ENCODE peak calls at places on chromosomes 1 and 21, in eight cellular contexts. T is keratinocyte; X is gastrocnemius medialis; A is effector memory CD4-positive, alpha-beta T cell; S is right cardiac atrium; B is tibial nerve; F is psoas muscle; N is left lung. C is an unnamed sample. For H3K4me1, the result is how much of the 10 kb centered on the place peaks cover.

GRCh38 chr21:21102874-21103273 is 104.7 kb downstream of the NCAM2 start:
- DNase-seq in T (no peak), X (no peak), A (no peak), S (no peak), B (no peak), F (no peak), N (no peak), C (no peak)

GRCh38 chr1:67969446-67969845 is 81.0 kb downstream of the DIRAS3 start:
- DNase-seq in T (no peak), X (no peak), A (no peak), S (no peak), B (no peak), F (no peak), N (no peak), C (no peak)

GRCh38 chr1:113792986-113793385 is 19.3 kb downstream of the RSBN1 start:
- DNase-seq in T (no peak), X (no peak), A (no peak), S (no peak), B (no peak), F (no peak), N (no peak), C (no peak)

GRCh38 chr1:219876798-219877209 is 51.6 kb downstream of the SLC30A10 start:
- DNase-seq in T (no peak), X (no peak), A (no peak), S (no peak), B (no peak), F (no peak), N (no peak), C (no peak)

GRCh38 chr1:193318347-193318746 is 131.9 kb upstream of the B3GALT2 start:
- DNase-seq in T (no peak), X (no peak), A (no peak), S (no peak), B (no peak), F (no peak), N (no peak), C (no peak)

GRCh38 chr1:200808846-200809245 is 63.9 kb upstream of the GPR25 start:
- DNase-seq in T (no peak), X (no peak), A (no peak), S (no peak), B (no peak), F (no peak), N (no peak), C (no peak)

GRCh38 chr1:107139833-107140702 is 771 bp upstream of the NTNG1 start:
- DNase-seq in T (no peak), X (no peak), A (no peak), S (peak), B (no peak), F (peak), N (peak), C (peak)

GRCh38 chr21:45570826-45571601 is 28.8 kb upstream of the SLC19A1 start:
- DNase-seq in T (no peak), X (no peak), A (no peak), S (no peak), B (no peak), F (no peak), N (no peak), C (peak)

GRCh38 chr1:47875831-47876586 is 121.2 kb downstream of the TRABD2B start:
- DNase-seq in T (no peak), X (no peak), A (no peak), S (no peak), B (no peak), F (no peak), N (peak), C (no peak)

GRCh38 chr1:185696419-185697150 is 37.6 kb upstream of the HMCN1 start:
- DNase-seq in T (no peak), X (no peak), A (no peak), S (no peak), B (no peak), F (no peak), N (no peak), C (no peak)

GRCh38 chr1:3590951-3591865 is 20.1 kb downstream of the MEGF6 start:
- DNase-seq in T (no peak), X (no peak), A (no peak), S (no peak), B (no peak), F (no peak), N (no peak), C (no peak)

GRCh38 chr1:55716610-55717009 is 501.4 kb upstream of the USP24 start:
- DNase-seq in T (no peak), X (no peak), A (no peak), S (no peak), B (no peak), F (no peak), N (no peak), C (no peak)

GRCh38 chr1:16172232-16172830 is 16.5 kb upstream of the EPHA2 start:
- DNase-seq in T (no peak), X (no peak), A (no peak), S (no peak), B (no peak), F (no peak), N (no peak), C (no peak)

GRCh38 chr1:208793946-208794345 is 549.8 kb upstream of the PLXNA2 start:
- DNase-seq in T (no peak), X (no peak), A (no peak), S (no peak), B (no peak), F (no peak), N (no peak), C (no peak)

GRCh38 chr1:207673399-207673798 is 28.5 kb downstream of the CR1L start:
- DNase-seq in T (no peak), X (no peak), A (no peak), S (no peak), B (no peak), F (no peak), N (no peak), C (no peak)

GRCh38 chr1:207669469-207670111 is 24.7 kb downstream of the CR1L start:
- DNase-seq in T (no peak), X (no peak), A (no peak), S (no peak), B (no peak), F (no peak), N (no peak), C (no peak)

GRCh38 chr1:207670997-207671396 is 26.1 kb downstream of the CR1L start:
- DNase-seq in T (no peak), X (no peak), A (no peak), S (no peak), B (no peak), F (no peak), N (no peak), C (no peak)

GRCh38 chr1:207672525-207673130 is 27.7 kb downstream of the CR1L start:
- DNase-seq in T (no peak), X (no peak), A (no peak), S (no peak), B (no peak), F (no peak), N (no peak), C (no peak)

DNA sequence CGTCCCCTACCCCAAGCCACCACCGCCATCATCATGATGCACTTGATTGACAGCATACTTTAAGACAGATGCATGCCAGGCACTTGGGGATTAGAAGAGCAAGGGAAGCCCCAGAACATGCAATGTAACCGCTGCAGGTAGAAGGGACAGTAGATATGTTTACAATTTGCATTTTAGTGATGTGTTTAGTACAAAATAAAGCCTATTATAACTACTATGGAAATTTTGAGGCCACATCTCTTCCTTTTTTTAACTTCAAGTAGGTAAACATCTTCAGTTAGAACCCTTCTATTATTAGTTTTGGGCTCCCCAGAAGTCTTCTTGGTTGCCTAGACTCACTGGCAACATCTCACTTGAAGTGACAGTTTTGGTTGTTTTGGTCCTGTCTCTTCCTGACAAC is 25.3 kb downstream of the CR1L start:
- DNase-seq in T (no peak), X (no peak), A (no peak), S (no peak), B (no peak), F (no peak), N (no peak), C (no peak)
- H3K27ac ChIP-seq in T (no peak), X (no peak), A (no peak), S (no peak), B (no peak), F (no peak), N (no peak), C (no peak)

GRCh38 chr1:165047985-165048384 is 308.5 kb downstream of the LMX1A start:
- DNase-seq in T (no peak), X (no peak), A (no peak), S (no peak), B (no peak), F (no peak), N (no peak), C (no peak)

GRCh38 chr1:165057956-165058355 is 298.6 kb downstream of the LMX1A start:
- DNase-seq in T (no peak), X (no peak), A (no peak), S (no peak), B (no peak), F (no peak), N (no peak), C (no peak)

GRCh38 chr1:165050246-165050645 is 306.3 kb downstream of the LMX1A start:
- DNase-seq in T (no peak), X (no peak), A (no peak), S (no peak), B (no peak), F (no peak), N (no peak), C (no peak)

GRCh38 chr1:165056914-165057313 is 299.6 kb downstream of the LMX1A start:
- DNase-seq in T (no peak), X (no peak), A (no peak), S (no peak), B (no peak), F (no peak), N (no peak), C (no peak)

GRCh38 chr1:165053273-165053835 is 303.2 kb downstream of the LMX1A start:
- DNase-seq in T (no peak), X (no peak), A (no peak), S (no peak), B (no peak), F (no peak), N (no peak), C (no peak)
- H3K4me1 ChIP-seq in T (under half), X (under half), A (under half), S (under half), B (under half), F (under half), N (under half), C (under half)

GRCh38 chr1:77926561-77927357 is 38.3 kb downstream of the NEXN start:
- DNase-seq in T (no peak), X (no peak), A (no peak), S (no peak), B (no peak), F (no peak), N (no peak), C (no peak)
- H3K4me3 ChIP-seq in T (no peak), X (no peak), A (peak), S (no peak), B (peak), F (no peak), N (peak), C (peak)

DNA sequence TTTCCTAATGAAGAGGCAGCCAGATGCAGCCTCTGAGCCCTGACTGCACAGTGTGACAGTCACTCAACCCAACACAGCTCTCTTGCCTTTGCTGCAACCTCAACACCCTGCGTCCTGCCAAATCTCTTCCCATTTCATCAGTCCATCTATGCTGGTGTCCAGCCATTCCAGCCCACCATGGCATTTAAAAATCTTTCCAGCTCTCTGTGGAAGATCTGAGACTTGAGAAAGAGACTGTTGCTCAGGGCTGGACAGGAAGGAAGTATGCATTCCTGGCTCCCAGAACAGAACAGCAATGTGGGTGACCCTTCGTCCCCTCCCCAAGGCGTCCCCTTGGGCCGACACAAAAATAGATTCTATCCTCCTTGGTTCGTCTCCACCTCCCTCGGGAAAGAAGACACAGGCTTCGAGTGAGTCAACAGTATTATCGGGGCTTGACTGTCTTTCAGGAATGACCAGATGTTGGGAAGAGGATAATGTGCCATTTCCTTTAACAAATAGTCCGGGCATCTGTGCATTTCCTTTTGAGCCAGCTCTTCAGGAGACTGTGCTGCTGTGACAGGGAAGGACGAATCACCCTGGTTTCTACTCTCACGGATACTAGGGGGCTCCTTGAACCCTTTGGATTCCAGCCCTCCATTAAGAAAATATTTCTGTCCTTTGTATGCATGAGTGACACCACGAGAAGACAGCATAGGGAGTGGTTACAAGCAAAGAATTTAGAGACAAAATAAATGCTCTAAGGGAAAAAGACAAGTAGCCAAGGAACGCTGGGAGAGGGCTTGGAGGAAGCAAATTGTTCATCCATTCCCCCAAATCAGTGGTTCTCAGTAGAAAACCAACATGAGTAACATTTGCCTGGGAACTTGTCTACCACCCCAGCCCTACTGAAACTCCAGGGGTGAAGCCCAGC is 111.4 kb upstream of the CDC42BPA start:
- DNase-seq in T (no peak), X (no peak), A (no peak), S (no peak), B (no peak), F (peak), N (no peak), C (no peak)
- H3K27ac ChIP-seq in T (no peak), X (peak), A (no peak), S (peak), B (no peak), F (peak), N (no peak), C (peak)

DNA sequence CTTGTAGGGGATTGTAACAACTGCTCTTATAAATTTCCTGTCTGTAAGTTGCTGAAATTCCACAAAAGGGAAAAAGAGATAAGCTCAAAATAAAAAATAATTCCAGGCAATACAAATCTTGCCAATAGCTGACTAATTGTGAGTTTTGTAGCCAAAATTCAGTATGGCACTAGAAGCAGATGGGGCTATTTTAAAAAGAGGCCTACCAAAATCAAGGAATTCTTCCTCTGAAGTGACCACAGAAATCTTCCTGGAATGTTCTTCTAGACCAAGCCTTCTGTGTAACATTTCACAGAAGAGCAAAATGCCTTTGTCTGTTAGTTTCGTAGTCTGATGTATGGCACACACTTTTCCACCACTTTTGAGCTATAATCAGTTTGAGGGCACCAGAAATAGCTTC is 127.6 kb downstream of the CYYR1 start:
- DNase-seq in T (no peak), X (no peak), A (no peak), S (no peak), B (no peak), F (no peak), N (no peak), C (no peak)
- H3K4me1 ChIP-seq in T (under half), X (under half), A (under half), S (under half), B (under half), F (under half), N (under half), C (under half)